ENCODE peak calls at places on chromosome 9, in four cellular contexts. V is spleen, U is heart left ventricle, Y is tibial nerve. C is an unnamed sample.

GRCh38 chr9:98796364-98797101 is at the start of gene ANKS6:
- DNase-seq in V (peak), U (peak), Y (peak), C (peak)

GRCh38 chr9:14741369-14741768 is 18.8 kb upstream of the CER1 start:
- DNase-seq in V (no peak), U (no peak), Y (no peak), C (no peak)

GRCh38 chr9:108612510-108612909 is 243.3 kb downstream of the ACTL7B start:
- DNase-seq in V (no peak), U (no peak), Y (no peak), C (no peak)

GRCh38 chr9:101455656-101456235 is 20.2 kb upstream of the ALDOB start:
- DNase-seq in V (no peak), U (no peak), Y (no peak), C (no peak)

GRCh38 chr9:126514037-126514821 is 99.5 kb upstream of the LMX1B start:
- DNase-seq in V (peak), U (peak), Y (peak), C (peak)

GRCh38 chr9:28365020-28365640 is 791.8 kb upstream of the C9orf72 start:
- DNase-seq in V (no peak), U (no peak), Y (no peak), C (no peak)

GRCh38 chr9:123867034-123867433 is 62.9 kb downstream of the DENND1A start:
- DNase-seq in V (no peak), U (no peak), Y (no peak), C (no peak)

GRCh38 chr9:72012642-72013041 is 47.8 kb downstream of the C9orf57 start:
- DNase-seq in V (no peak), U (no peak), Y (no peak), C (no peak)

GRCh38 chr9:127802576-127803443 is at the start of gene FPGS:
- DNase-seq in V (peak), U (peak), Y (peak), C (peak)
- TF ChIP-seq POLR2A in V (peak), U (peak), Y (peak), C (no peak)

DNA sequence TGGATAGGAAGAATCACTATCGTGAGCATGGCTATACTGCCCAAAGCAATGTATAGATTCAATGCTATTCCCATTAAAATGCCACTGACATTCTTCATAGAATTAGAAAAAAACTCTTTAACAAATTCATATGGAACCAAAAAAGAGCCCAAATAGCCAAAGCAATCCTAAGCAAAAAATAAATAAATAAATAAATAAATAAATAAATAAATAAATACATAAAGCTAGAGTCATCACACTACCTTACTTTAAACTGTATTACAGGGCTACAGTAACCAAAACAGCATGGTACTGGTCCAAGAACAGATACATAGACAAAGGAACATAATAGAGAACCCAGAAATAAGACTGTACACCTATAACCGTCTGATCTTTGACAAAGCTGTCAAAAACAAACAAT is 180.4 kb upstream of the CDKN2B start:
- DNase-seq in V (no peak), U (no peak), Y (no peak), C (no peak)
- H3K27ac ChIP-seq in V (no peak), U (no peak), Y (no peak), C (no peak)

DNA sequence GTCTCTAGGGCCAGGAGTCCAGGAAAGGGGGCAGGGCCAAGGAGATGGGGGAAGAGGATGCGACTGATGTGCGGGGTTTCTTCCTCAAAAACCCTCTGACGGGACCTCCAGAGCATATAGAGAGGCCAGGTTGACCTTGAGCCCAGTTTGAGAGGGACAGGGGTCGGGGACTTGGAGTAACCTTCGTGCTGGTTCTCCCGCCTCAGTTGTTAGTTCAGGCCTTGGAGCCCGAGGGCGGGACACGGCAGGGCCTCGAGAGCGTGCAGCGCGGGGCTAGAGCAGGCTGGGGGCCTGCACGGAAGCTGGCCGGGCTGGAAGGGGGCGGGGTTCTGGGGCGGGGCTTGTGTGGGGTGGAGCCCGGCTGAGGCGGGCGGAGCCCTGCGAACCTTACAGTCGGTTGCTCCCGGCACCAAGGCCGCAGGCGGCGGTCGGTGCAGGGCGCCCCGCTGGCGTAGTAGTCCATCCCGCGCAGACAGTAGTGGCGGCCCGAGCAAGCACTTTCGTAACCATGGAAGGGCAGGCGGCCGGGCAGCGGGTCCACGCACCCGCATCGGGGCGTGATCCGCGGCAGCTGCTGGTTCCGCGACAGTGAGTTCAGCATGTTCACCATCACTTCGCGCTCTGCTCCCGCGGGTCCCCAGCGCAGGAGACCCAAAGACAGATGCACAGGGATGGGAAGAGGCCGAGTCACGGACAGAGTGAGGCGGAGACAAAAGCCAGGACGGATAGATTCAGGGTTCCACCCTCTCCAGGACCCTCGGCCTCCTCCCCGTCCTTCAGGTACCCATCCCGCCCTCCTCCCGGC is 4.0 kb upstream of the MYORG start:
- DNase-seq in V (peak), U (peak), Y (peak), C (peak)
- TF ChIP-seq POLR2A in V (no peak), U (peak), Y (peak), C (peak)

GRCh38 chr9:100411472-100412270 is 15.3 kb upstream of the MSANTD3 start:
- DNase-seq in V (peak), U (peak), Y (peak), C (peak)
- H3K27ac ChIP-seq in V (no peak), U (no peak), Y (no peak), C (peak)